ENCODE peak calls at places on chromosomes 5 and 9, in six cellular contexts. P is PC-3, V is MM.1S, W is GM23248, B is SK-N-SH, Y is HCT116. E is an unnamed sample.

GRCh38 chr5:170269579-170269978 is 28.0 kb downstream of the LCP2 start:
- DNase-seq in V (no peak), W (no peak), Y (no peak), P (peak; percentile 51), B (no peak), E (no peak)

GRCh38 chr5:69364414-69364813 is 4.9 kb downstream of the AK6 start:
- DNase-seq in B (peak; percentile 43), Y (peak; percentile 21), P (peak; percentile 37), V (no peak), W (peak; percentile 63), E (peak; percentile 62)

GRCh38 chr9:121690316-121690715 is 38.9 kb downstream of the DAB2IP start:
- DNase-seq in W (peak; percentile 50), P (no peak), V (no peak), B (no peak), Y (no peak), E (no peak)

GRCh38 chr5:54753034-54753433 is 232.4 kb downstream of the ESM1 start:
- DNase-seq in V (peak; percentile 45), B (no peak), W (peak; percentile 82), P (no peak), Y (no peak), E (no peak)

GRCh38 chr5:54514269-54514668 is 3.3 kb upstream of the SNX18 start:
- DNase-seq in Y (peak; percentile 12), P (no peak), V (peak; percentile 46), W (peak; percentile 43), B (no peak), E (no peak)

GRCh38 chr5:131533844-131534243 is 101.2 kb downstream of the RAPGEF6 start:
- DNase-seq in P (no peak), W (no peak), Y (no peak), V (no peak), B (no peak), E (no peak)

GRCh38 chr9:37200572-37201005 is 80.2 kb downstream of the ZCCHC7 start:
- DNase-seq in V (no peak), W (peak; percentile 83), Y (no peak), B (no peak), P (peak; percentile 44), E (no peak)

GRCh38 chr9:14286121-14286520 is 27.8 kb downstream of the NFIB start:
- DNase-seq in P (no peak), W (no peak), B (no peak), V (no peak), Y (no peak), E (no peak)

GRCh38 chr5:167716376-167716775 is 575.1 kb upstream of the WWC1 start:
- DNase-seq in Y (no peak), W (peak; percentile 58), B (no peak), V (no peak), P (no peak), E (no peak)

GRCh38 chr5:40236001-40236400 is 443.7 kb upstream of the PTGER4 start:
- DNase-seq in B (no peak), W (no peak), V (no peak), P (peak; percentile 50), Y (no peak), E (no peak)

GRCh38 chr5:53472720-53473510 is 7.5 kb upstream of the FST start:
- DNase-seq in B (no peak), Y (no peak), V (no peak), W (no peak), P (no peak), E (no peak)

GRCh38 chr5:180441577-180441976 is 52.6 kb upstream of the CNOT6 start:
- DNase-seq in Y (no peak), B (no peak), V (no peak), P (no peak), W (no peak), E (no peak)

GRCh38 chr5:123094919-123095693 is 6.1 kb downstream of the PRDM6 start:
- DNase-seq in V (no peak), P (no peak), Y (no peak), B (peak; percentile 76), W (no peak), E (no peak)

GRCh38 chr9:36903541-36904435 is 130.3 kb downstream of the PAX5 start:
- DNase-seq in V (no peak), Y (peak; percentile 38), W (peak; percentile 40), B (peak; percentile 51), P (peak; percentile 88), E (no peak)

GRCh38 chr9:131856105-131856504 is 116.2 kb upstream of the RAPGEF1 start:
- DNase-seq in P (no peak), Y (no peak), B (no peak), W (no peak), V (no peak), E (no peak)

GRCh38 chr5:112165897-112166737 is 253.0 kb downstream of the EPB41L4A start:
- DNase-seq in B (no peak), W (no peak), V (no peak), Y (no peak), P (no peak), E (no peak)

GRCh38 chr5:108747111-108748009 is at the start of gene FER:
- DNase-seq in Y (peak; percentile 75), V (peak; percentile 29), P (peak; percentile 93), B (no peak), W (peak; percentile 84), E (no peak)

GRCh38 chr5:170571331-170571731 is 67.5 kb downstream of the KCNIP1 start:
- DNase-seq in W (peak; percentile 78), V (no peak), P (peak; percentile 29), B (no peak), Y (no peak), E (no peak)

GRCh38 chr9:34437006-34437925 is 21.1 kb downstream of the FAM219A start:
- DNase-seq in B (peak; percentile 74), V (peak; percentile 81), W (peak; percentile 67), P (peak; percentile 79), Y (peak; percentile 67), E (peak; percentile 94)

GRCh38 chr9:16458696-16459420 is 411.6 kb downstream of the BNC2 start:
- DNase-seq in Y (no peak), B (no peak), V (peak; percentile 81), W (peak; percentile 30), P (peak; percentile 35), E (no peak)

GRCh38 chr5:135576075-135576599 is 2.7 kb downstream of the CXCL14 start:
- DNase-seq in P (no peak), Y (no peak), V (no peak), B (no peak), W (peak; percentile 77), E (no peak)

GRCh38 chr9:86275962-86276361 is 6.4 kb downstream of the ISCA1 start:
- DNase-seq in W (peak; percentile 17), Y (no peak), B (no peak), V (no peak), P (no peak), E (peak; percentile 71)

DNA sequence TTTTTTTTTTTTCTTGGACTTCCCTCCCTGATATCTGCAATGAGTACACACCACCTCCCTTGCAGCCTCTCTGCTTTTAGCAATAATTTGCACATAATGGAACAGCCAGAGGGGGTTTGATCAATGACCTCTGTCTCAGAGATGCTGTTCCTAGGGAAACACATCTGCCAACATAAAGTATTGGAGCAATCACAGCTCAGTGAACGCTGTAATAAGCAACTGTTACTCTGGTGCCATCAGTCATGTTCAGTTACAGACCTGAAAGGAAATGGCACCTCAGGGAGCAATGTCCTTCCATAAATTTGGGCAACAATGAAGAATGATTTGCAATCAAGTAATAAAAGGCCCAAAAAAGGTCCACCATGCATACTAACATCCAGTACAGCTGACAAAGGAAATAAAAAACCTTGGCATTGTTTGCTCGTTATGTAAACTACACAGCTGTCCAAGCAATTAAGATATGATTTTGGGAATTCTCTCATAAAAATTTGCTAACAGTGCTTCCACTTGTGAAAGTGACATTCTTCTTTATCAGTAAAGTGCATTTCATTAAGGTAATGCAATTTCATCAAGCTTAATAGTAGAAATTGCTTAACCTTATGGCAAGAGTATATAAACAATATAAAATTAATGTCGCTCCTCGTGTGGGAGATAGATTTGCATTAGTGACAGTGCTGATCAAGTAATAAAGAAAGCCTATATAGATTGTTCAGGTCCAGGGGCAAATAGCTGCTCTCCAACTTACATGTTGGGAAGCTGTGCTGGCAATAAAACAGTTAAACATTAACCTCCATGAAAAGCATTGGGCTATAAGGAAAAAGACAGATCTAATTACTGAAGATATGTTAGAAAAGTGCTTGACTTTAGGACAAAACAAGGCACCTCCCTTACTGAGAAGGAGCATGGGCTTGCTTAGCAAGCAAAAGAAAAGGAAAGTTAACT is 167.7 kb downstream of the RASEF start:
- DNase-seq in W (no peak), P (no peak), Y (no peak), B (peak; percentile 41), V (no peak), E (no peak)
- H3K9me2 ChIP-seq in W (no peaks in the 10 kb centered on the region), P (no peaks in the 10 kb centered on the region), Y (no peaks in the 10 kb centered on the region), B (no peaks in the 10 kb centered on the region), V (no peaks in the 10 kb centered on the region), E (no peaks in the 10 kb centered on the region)

GRCh38 chr5:18551716-18552115 is 917.5 kb downstream of the TAF11L14 start:
- DNase-seq in P (no peak), B (no peak), V (no peak), W (no peak), Y (no peak), E (no peak)

GRCh38 chr5:18553269-18553668 is 919.0 kb downstream of the TAF11L14 start:
- DNase-seq in W (peak; percentile 3), Y (no peak), V (no peak), B (no peak), P (peak; percentile 96), E (no peak)
- H3K9me3 ChIP-seq in W (no peaks in the 10 kb centered on the region), Y (peaks cover 7% of the 10 kb centered on the region), V (no peaks in the 10 kb centered on the region), B (no peaks in the 10 kb centered on the region), P (no peaks in the 10 kb centered on the region), E (peaks cover 10% of the 10 kb centered on the region)

DNA sequence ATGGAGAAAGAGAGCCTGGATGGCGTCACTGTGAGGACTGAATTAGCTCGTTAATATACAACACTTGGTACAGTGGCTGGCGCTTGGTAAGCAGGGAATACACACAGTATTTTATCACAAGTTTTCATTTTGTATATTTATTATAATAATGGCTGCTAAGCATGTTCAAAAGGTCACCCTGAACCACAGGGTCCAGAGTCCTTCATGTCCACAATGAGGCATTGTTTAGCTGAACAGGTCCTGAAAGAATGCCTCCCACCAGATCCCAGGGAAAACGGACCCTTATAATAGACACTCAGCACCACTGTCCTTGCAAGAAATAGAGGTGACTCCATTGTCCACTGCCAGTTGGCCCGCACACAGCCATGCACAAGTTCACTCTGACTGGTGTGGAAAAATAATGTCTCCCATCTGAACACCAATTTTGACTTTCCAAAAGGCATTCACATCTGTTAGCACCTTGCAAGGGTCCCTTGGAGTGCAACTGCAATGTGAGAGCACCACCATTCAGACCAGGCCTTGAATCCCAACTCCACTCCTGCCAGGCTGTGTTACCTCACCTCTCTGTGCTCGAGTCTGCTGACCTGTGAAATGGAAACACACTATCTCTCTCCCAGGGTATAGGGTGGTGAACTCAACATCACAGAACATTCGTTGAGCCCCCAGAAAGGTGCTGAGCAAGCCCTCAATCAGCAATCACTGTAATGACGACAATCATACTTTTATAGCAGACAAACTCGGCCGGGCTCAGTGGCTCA is 3.9 kb downstream of the VDAC1 start:
- DNase-seq in B (no peak), Y (no peak), P (no peak), W (no peak), V (no peak), E (no peak)
- H3K9ac ChIP-seq in B (no peak overlapping the region), Y (no peak overlapping the region), P (no peak overlapping the region), W (no peak overlapping the region), V (no peak overlapping the region), E (no peak overlapping the region)

DNA sequence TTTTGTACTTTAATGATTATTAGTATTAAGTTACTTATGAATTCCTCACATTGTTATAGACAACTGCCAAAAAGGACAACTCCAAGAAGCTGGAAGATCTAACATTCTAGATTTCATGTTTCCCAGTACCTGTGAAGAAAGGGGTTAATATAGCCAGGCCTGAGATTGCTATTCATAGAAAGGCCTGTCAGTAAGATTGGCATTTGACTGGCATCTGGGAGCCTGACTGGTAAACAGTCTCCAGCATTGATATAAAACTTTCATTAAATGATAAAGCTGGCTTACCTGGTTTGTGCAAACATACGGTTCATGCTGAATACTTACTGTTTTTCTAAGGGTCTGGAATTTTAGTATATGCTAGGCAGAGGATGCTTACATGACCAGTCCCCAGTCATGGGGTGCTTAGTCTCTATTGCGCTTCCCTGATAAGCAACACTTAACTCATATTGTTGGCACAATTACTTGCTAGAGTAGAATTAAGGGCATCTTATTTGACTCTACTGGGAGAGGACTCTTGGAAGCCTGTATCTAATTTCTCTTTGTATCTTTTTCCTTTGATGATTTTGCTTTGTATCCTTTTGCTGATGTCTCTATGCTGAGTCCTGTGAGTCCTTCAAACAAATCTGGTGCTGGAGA is 340.4 kb upstream of the SEMA6A start:
- DNase-seq in P (no peak), B (no peak), Y (no peak), W (no peak), V (no peak), E (no peak)
- H3K9me2 ChIP-seq in P (no peaks in the 10 kb centered on the region), B (no peaks in the 10 kb centered on the region), Y (no peaks in the 10 kb centered on the region), W (no peaks in the 10 kb centered on the region), V (no peaks in the 10 kb centered on the region), E (no peaks in the 10 kb centered on the region)